ENCODE peak calls at places on chromosomes 3 and 15, in seven cellular contexts. K, N, T, G, J, H and R are unnamed samples. For H3K9me3, the result is how much of the 10 kb centered on the place peaks cover.

GRCh38 chr15:75030023-75030413 is 6.6 kb downstream of the PPCDC start:
- DNase-seq in K (no peak), N (no peak), T (no peak), G (peak), J (no peak), H (peak), R (peak)

GRCh38 chr3:38968891-38969290 is 82.9 kb downstream of the SCN11A start:
- DNase-seq in K (no peak), N (no peak), T (no peak), G (no peak), J (no peak), H (no peak), R (no peak)

GRCh38 chr3:133092676-133093075 is 54.5 kb downstream of the TMEM108 start:
- DNase-seq in K (peak), N (no peak), T (no peak), G (no peak), J (no peak), H (no peak), R (no peak)

GRCh38 chr3:52004158-52004787 is 8.6 kb upstream of the RPL29 start:
- DNase-seq in K (no peak), N (no peak), T (no peak), G (peak), J (no peak), H (no peak), R (peak)

GRCh38 chr3:64440498-64440897 is 215.2 kb upstream of the PRICKLE2 start:
- DNase-seq in K (peak), N (no peak), T (peak), G (no peak), J (no peak), H (peak), R (peak)

GRCh38 chr3:163347944-163348343 is 1730.4 kb downstream of the SI start:
- DNase-seq in K (no peak), N (no peak), T (peak), G (no peak), J (no peak), H (no peak), R (no peak)

GRCh38 chr3:133377396-133377795 is 22.5 kb upstream of the BFSP2 start:
- DNase-seq in K (peak), N (no peak), T (peak), G (no peak), J (no peak), H (peak), R (no peak)

GRCh38 chr3:138047596-138048195 is 37.7 kb downstream of the CLDN18 start:
- DNase-seq in K (no peak), N (no peak), T (no peak), G (no peak), J (no peak), H (no peak), R (no peak)

GRCh38 chr15:73273181-73274002 is 95.4 kb downstream of the HCN4 start:
- DNase-seq in K (peak), N (peak), T (peak), G (peak), J (peak), H (peak), R (no peak)

GRCh38 chr3:150094150-150094932 is 123.6 kb upstream of the PFN2 start:
- DNase-seq in K (no peak), N (no peak), T (peak), G (peak), J (no peak), H (peak), R (no peak)

GRCh38 chr15:42324308-42324707 is 35.0 kb upstream of the CAPN3 start:
- DNase-seq in K (no peak), N (no peak), T (peak), G (no peak), J (no peak), H (no peak), R (no peak)

GRCh38 chr15:52801748-52802085 is 11.6 kb upstream of the ONECUT1 start:
- DNase-seq in K (no peak), N (no peak), T (no peak), G (no peak), J (no peak), H (no peak), R (no peak)

GRCh38 chr3:160140756-160141155 is 84.5 kb upstream of the C3orf80 start:
- DNase-seq in K (no peak), N (no peak), T (no peak), G (no peak), J (no peak), H (no peak), R (no peak)

GRCh38 chr15:97566957-97567356 is 393.5 kb upstream of the ARRDC4 start:
- DNase-seq in K (no peak), N (no peak), T (no peak), G (no peak), J (no peak), H (no peak), R (no peak)

GRCh38 chr3:119322021-119322522 is 27.9 kb downstream of the ARHGAP31 start:
- DNase-seq in K (peak), N (no peak), T (peak), G (no peak), J (no peak), H (peak), R (no peak)

GRCh38 chr3:37909067-37909911 is 47.6 kb downstream of the CTDSPL start:
- DNase-seq in K (no peak), N (no peak), T (peak), G (no peak), J (no peak), H (peak), R (no peak)

GRCh38 chr3:59777559-59778178 is 727.8 kb upstream of the CFAP20DC start:
- DNase-seq in K (no peak), N (no peak), T (no peak), G (no peak), J (no peak), H (no peak), R (no peak)

DNA sequence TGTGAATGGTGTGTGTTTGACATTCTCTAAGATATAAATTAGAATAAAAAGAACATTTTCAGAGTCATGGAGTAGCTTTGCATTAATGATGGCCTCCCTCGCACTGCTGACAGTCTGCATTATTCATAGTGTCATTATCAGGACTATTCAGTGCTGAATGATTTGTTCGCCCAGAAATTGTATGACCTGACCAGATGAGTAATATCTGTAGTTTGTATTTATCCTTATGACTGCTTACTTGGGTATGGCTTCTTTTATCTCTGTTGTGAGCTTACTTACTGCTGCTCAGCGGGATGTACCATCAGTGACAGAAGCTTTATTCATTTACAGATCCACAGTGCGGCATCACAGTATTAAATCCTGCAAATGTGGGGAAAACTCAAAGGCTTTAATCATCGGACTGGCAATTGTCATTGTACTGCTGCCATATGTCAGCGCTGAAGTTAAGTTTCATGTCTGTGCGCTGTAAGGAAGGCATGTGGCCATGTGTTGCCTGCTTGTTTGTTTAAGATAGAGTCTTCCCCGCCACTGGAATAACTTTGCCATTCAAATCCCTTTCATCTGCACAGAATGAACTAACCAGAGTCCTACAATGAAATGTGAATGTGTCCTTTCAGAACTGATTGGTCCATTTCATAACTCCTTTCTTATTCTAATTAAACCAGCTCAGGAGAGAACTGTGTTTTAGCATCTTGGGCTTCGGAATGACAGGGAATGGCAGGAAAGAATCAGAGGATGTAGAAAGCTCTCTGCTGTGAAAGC is 262.2 kb downstream of the CHL1 start:
- DNase-seq in K (no peak), N (no peak), T (no peak), G (no peak), J (no peak), H (no peak), R (no peak)
- H3K9me3 ChIP-seq in K (under half), N (under half), T (under half), G (under half), J (under half), H (under half), R (under half)

GRCh38 chr15:25052191-25052999 is 97.6 kb downstream of the SNRPN start:
- DNase-seq in K (no peak), N (peak), T (no peak), G (no peak), J (no peak), H (no peak), R (no peak)
- H3K9me3 ChIP-seq in K (half or more), N (half or more), T (half or more), G (half or more), J (under half), H (half or more), R (under half)

GRCh38 chr15:63194291-63194681 is 4.9 kb downstream of the RAB8B start:
- DNase-seq in K (no peak), N (no peak), T (no peak), G (no peak), J (no peak), H (no peak), R (no peak)
- H3K9me3 ChIP-seq in K (under half), N (under half), T (under half), G (under half), J (under half), H (under half), R (under half)

GRCh38 chr3:26521261-26521660 is 101.3 kb upstream of the LRRC3B start:
- DNase-seq in K (no peak), N (no peak), T (no peak), G (no peak), J (no peak), H (no peak), R (no peak)

DNA sequence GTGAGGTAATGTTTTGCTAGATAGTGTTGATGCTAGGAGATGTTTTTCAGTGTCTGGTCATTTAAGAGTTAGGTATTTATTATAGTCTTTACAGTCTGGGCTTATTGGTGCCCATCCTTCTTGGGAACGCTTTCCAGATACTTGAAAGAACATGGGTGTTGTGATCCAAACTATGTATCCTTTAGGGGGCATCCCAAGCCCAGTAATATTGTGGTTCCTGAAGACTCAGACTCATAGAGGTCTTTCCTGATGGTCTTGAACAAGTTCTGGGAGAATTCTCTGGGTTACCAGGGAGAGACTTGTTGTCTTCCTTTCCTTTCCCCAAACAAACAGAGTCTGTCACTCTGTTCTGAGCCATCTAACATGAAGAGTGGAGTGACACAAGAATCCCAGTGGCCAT is 99.7 kb upstream of the LRRC3B start:
- DNase-seq in K (no peak), N (no peak), T (no peak), G (no peak), J (no peak), H (no peak), R (no peak)
- H3K9me3 ChIP-seq in K (under half), N (under half), T (under half), G (under half), J (under half), H (under half), R (half or more)

GRCh38 chr15:64396790-64397189 is 9.2 kb downstream of the TRIP4 start:
- DNase-seq in K (no peak), N (no peak), T (no peak), G (no peak), J (no peak), H (no peak), R (no peak)
- H3K9me3 ChIP-seq in K (under half), N (under half), T (under half), G (under half), J (under half), H (under half), R (under half)

DNA sequence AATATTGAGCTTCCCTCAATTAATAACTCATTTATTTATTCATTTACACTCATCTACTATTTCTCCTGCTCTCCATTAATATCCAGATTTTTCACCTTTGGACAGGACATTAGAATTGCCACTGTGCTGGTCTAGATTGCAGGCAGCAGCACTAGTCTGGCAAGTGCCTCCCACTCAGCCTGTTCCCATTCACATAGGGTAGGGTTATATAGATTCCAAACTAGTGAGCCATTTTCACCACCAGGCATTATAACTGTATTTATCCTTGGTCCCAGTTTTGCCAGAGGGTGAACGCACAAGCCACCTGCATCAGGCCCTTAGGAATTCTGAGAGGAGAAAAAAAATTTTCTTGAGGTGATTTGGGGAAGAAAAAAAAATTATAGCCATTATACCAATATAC is 44.5 kb downstream of the ANAPC13 start:
- DNase-seq in K (no peak), N (no peak), T (peak), G (no peak), J (no peak), H (peak), R (no peak)
- H3K9me3 ChIP-seq in K (under half), N (under half), T (under half), G (under half), J (under half), H (under half), R (under half)

DNA sequence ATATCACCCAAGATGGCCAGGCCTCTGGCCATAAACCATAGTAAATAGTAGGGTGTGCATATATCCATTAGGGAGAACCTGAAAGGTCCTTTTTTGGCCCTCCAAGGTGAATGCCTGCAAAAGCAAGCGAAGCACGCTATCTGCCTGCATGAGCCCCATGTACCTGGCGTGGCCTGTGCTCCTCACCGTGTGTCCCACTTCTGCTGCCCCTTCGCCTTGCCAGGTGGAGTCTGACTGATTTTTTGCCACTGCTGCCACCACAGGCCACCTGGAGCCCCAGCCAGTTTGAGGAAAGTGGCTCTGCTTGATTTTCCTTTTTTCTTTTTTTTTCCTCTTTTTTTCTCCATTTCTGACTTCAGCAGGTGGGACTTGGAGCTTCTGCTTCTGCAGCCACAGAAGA is 139.7 kb downstream of the SNRPN start:
- DNase-seq in K (no peak), N (no peak), T (no peak), G (no peak), J (no peak), H (no peak), R (no peak)
- H3K9me3 ChIP-seq in K (under half), N (under half), T (under half), G (half or more), J (under half), H (under half), R (under half)